ENCODE peak calls at places on chromosomes 4 and X, in five cellular contexts. M is heart left ventricle, Q is mesenteric fat pad, P is GM23248, G is MM.1S. A is an unnamed sample.

GRCh38 chr4:55312491-55313101 is 33.4 kb upstream of the SRD5A3 start:
- DNase-seq in M (peak; percentile 48), Q (no peak), P (peak; percentile 79), G (peak; percentile 42), A (peak; percentile 58)

GRCh38 chr4:76836860-76837564 is 60.9 kb downstream of the SOWAHB start:
- DNase-seq in P (no peak), M (no peak), Q (no peak), G (no peak), A (peak; percentile 19)

GRCh38 chr4:184284336-184284690 is 66.6 kb upstream of the ENPP6 start:
- DNase-seq in M (no peak), P (no peak), G (peak; percentile 41), Q (no peak), A (no peak)

GRCh38 chr4:87679449-87680169 is 29.5 kb downstream of the DMP1 start:
- DNase-seq in M (peak; percentile 61), G (peak; percentile 49), P (peak; percentile 68), Q (no peak), A (peak; percentile 73)

GRCh38 chrX:54825716-54826428 is 18.3 kb downstream of the MAGED2 start:
- DNase-seq in M (no peak), Q (no peak), G (peak; percentile 8), P (peak; percentile 26), A (peak; percentile 32)

GRCh38 chr4:72553540-72553939 is 15.5 kb downstream of the ADAMTS3 start:
- DNase-seq in G (no peak), M (no peak), P (no peak), Q (no peak), A (no peak)

GRCh38 chrX:66232296-66232695 is 68.2 kb downstream of the HEPH start:
- DNase-seq in G (no peak), P (no peak), M (no peak), Q (no peak), A (no peak)

GRCh38 chrX:40100537-40101429 is 3.0 kb upstream of the BCOR start:
- DNase-seq in P (no peak), M (no peak), G (no peak), Q (no peak), A (no peak)

GRCh38 chrX:38985375-38985774 is 184.1 kb downstream of the MID1IP1 start:
- DNase-seq in M (no peak), Q (no peak), P (peak; percentile 41), G (peak; percentile 38), A (peak; percentile 20)

GRCh38 chrX:40152173-40152705 is 54.5 kb upstream of the BCOR start:
- DNase-seq in M (peak; percentile 57), P (peak; percentile 67), G (no peak), Q (no peak), A (no peak)

GRCh38 chr4:105709081-105709450 is 482 bp downstream of the GSTCD start:
- DNase-seq in M (no peak), G (peak; percentile 13), Q (no peak), P (peak; percentile 57), A (peak; percentile 45)

GRCh38 chr4:69984030-69984443 is 11.7 kb upstream of the STATH start:
- DNase-seq in P (no peak), Q (peak; percentile 41), G (peak; percentile 49), M (no peak), A (peak; percentile 51)

GRCh38 chr4:53453385-53453784 is 75.9 kb downstream of the FIP1L1 start:
- DNase-seq in Q (no peak), P (peak; percentile 29), M (peak; percentile 30), G (no peak), A (no peak)

GRCh38 chr4:8050555-8051206 is 107.9 kb downstream of the ABLIM2 start:
- DNase-seq in M (peak; percentile 88), G (no peak), P (peak; percentile 21), Q (no peak), A (peak; percentile 19)

A was measured in HT-29.